ENCODE peak calls at places on chromosomes 11 and 22, in four cellular contexts. P is Peyer's patch, S is upper lobe of left lung, X is GM10248. M is an unnamed sample.

GRCh38 chr22:23523746-23524145 is 56.3 kb downstream of the IGLL1 start:
- DNase-seq in S (no peak), P (no peak), X (no peak), M (no peak)

GRCh38 chr11:18804621-18805020 is 13.0 kb upstream of the PTPN5 start:
- DNase-seq in P (no peak), X (no peak), S (no peak), M (no peak)

GRCh38 chr11:6228520-6228919 is 5.9 kb downstream of the FHIP1B start:
- DNase-seq in S (no peak), X (no peak), P (no peak), M (no peak)

GRCh38 chr11:129374993-129375721 is 491 bp upstream of the BARX2 start:
- DNase-seq in P (no peak), S (no peak), X (no peak), M (peak; percentile 78)

GRCh38 chr11:113874920-113875413 is 405 bp downstream of the USP28 start:
- DNase-seq in X (no peak), S (no peak), P (peak; percentile 39), M (no peak)

GRCh38 chr11:45560935-45561330 is 104.5 kb downstream of the CHST1 start:
- DNase-seq in X (no peak), S (no peak), P (no peak), M (no peak)

GRCh38 chr22:45071618-45072017 is 61.8 kb upstream of the PHF21B start:
- DNase-seq in X (no peak), P (no peak), S (no peak), M (no peak)

GRCh38 chr11:75352417-75353206 is 1.2 kb upstream of the ARRB1 start:
- DNase-seq in S (peak; percentile 86), X (no peak), P (peak; percentile 59), M (no peak)

GRCh38 chr11:78160557-78160956 is 21.1 kb upstream of the ALG8 start:
- DNase-seq in S (no peak), P (no peak), X (no peak), M (no peak)

DNA sequence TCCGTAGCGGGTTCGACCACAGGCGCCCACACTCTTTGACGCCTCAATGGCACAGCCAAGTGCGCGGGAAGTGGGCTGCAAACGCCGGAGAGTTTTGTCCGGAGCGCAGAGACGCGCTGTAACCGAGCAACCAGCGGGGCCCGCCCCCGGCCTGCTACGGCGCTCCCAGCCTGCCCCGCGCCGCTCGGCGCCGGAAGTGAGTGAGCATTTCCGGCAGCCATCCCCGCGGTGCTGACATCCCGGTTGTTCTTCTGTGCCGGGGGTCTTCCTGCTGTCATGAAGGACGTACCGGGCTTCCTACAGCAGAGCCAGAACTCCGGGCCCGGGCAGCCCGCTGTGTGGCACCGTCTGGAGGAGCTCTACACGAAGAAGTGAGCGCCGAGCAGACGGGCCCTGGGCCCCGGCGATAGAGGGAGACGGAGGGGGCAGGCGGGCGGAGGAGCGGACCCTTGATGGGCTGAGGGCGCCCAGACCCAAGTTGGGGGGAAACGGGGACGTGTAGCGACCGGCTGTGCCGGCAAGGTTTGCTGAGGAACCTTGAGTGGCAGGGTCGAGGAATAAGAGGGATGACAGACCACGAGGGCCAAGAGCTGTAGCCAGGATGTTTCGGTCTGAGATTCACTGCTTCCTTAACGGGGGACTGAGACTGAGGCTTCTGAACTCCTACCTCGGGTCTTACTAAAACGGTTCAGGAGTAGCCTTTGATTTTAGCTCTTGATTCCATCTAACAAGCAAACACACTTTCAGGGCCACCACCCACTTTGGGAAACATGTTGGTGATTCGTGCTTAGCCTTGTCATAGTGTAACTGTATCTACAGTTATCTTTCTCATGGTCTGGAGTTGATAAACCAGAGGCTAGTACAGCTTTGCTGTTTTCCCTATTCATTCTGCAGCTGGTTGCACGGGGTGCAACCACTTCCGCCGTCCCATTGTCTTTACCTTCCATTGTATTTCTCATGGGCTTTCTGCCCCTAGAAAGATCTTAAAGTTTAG is at the start of gene PSMD13:
- DNase-seq in X (peak; percentile 93), S (peak; percentile 89), P (peak; percentile 77), M (peak; percentile 89)
- TF ChIP-seq CTCF in X (no peak), S (no peak), P (no peak), M (peak; percentile 54)

DNA sequence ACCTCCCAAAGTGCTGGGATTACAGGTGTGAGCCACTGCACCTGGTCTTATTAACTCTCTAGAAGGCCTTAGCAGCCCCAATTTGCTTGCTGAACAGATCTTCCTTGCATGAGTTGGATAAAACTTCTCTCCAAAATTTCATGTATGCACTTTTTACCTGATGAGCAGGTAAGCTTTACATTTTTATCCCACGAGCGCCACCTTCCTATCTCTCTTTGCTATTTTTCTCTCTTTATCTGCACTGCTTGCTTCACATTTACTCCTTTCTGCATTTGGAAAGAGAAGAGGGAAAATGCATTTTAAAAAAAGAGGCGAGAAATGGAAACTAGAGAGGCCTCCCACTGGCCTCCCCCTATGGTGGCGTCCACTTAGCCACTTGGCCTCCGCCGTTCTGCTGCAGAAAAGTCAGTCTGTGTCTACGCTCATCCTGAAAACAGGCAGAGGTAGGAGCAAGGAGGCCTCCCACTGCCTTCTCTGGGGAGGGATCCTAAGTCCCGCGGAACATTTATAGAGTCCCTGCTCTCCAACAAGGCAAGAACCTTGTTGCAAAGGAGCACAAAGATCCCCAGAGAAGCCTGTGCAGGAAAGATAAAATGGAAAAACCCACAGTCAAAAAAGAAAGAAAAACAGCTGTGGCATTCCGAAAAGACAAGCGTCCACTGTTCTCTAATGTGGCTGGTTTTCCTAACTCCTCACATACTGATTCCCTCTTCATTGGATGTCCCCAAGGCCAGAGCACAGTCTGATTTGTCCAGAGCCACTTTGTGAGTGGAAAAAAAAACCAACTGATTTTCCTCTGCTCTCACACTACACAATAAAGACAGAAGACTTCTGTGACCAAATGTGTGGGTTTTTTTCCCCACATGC is 62.2 kb upstream of the INCENP start:
- DNase-seq in X (no peak), S (no peak), P (no peak), M (no peak)
- TF ChIP-seq CTCF in X (no peak), S (no peak), P (peak; percentile 51), M (no peak)

GRCh38 chr11:117820071-117820470 is 4.5 kb downstream of the FXYD2 start:
- DNase-seq in P (no peak), X (no peak), S (no peak), M (no peak)

GRCh38 chr11:117817213-117818035 is 7.1 kb downstream of the FXYD2 start:
- DNase-seq in P (peak; percentile 79), S (peak; percentile 84), X (peak; percentile 70), M (peak; percentile 94)

GRCh38 chr11:117819096-117820040 is 5.2 kb downstream of the FXYD2 start:
- DNase-seq in P (no peak), X (peak; percentile 55), S (peak; percentile 46), M (no peak)

GRCh38 chr11:117816846-117817212 is 7.7 kb downstream of the FXYD2 start:
- DNase-seq in P (peak; percentile 38), X (peak; percentile 35), S (no peak), M (no peak)

DNA sequence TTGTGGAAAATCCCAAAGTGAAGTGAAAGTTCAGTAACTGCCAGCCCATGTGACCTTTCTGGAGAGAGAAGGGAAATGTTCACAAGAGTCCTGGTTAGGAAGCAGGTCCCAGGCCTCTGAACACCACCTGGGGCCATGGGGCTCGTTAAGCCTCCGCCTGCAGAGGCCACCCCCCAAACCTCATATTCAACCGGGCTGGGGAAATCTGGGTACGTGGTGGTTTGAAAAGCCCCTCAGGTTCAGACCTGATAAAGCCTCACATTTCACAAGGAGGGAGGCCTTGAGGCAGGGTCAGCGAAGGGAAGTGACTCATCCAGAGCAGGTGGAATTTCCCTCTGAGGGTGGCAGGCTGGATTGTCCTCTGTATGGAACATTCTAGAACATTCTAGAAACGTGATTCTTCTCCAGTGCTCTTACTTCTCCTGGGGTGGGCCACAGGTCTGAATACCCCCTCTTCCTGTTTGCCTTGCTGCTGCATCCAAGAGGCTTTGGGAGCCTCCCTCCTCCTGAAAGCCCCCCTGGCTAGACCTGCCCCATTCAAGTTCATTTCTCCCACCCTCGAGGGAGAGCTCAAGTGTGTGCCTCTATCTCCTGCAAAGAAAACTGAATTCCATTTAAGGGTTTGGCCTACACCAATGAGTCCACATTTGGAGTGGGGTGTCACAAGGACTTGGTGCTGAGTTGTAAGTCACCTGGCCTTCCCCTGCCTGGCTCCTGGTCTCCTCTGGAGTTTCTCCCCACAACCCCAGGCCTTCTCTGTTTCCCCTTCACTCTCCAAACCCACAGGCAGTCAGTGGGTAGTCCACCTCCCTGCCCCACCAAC is 6.3 kb downstream of the FXYD2 start:
- DNase-seq in X (peak; percentile 60), S (no peak), P (no peak), M (no peak)
- TF ChIP-seq CTCF in X (no peak), S (peak; percentile 1), P (no peak), M (peak; percentile 24)

GRCh38 chr22:42623301-42623751 is 8.6 kb upstream of the POLDIP3 start:
- DNase-seq in X (peak; percentile 61), P (peak; percentile 77), S (peak; percentile 51), M (no peak)
- TF ChIP-seq CTCF in X (no peak), P (no peak), S (no peak), M (no peak)

GRCh38 chr22:18068991-18069390 is 8.8 kb upstream of the PEX26 start:
- DNase-seq in P (no peak), X (no peak), S (no peak), M (no peak)

GRCh38 chr22:18071968-18072310 is 5.9 kb upstream of the PEX26 start:
- DNase-seq in S (no peak), X (no peak), P (no peak), M (no peak)

GRCh38 chr22:18070041-18070440 is 7.7 kb upstream of the PEX26 start:
- DNase-seq in S (no peak), X (no peak), P (no peak), M (no peak)

GRCh38 chr22:18068381-18068988 is 9.3 kb upstream of the PEX26 start:
- DNase-seq in P (no peak), X (no peak), S (no peak), M (no peak)

DNA sequence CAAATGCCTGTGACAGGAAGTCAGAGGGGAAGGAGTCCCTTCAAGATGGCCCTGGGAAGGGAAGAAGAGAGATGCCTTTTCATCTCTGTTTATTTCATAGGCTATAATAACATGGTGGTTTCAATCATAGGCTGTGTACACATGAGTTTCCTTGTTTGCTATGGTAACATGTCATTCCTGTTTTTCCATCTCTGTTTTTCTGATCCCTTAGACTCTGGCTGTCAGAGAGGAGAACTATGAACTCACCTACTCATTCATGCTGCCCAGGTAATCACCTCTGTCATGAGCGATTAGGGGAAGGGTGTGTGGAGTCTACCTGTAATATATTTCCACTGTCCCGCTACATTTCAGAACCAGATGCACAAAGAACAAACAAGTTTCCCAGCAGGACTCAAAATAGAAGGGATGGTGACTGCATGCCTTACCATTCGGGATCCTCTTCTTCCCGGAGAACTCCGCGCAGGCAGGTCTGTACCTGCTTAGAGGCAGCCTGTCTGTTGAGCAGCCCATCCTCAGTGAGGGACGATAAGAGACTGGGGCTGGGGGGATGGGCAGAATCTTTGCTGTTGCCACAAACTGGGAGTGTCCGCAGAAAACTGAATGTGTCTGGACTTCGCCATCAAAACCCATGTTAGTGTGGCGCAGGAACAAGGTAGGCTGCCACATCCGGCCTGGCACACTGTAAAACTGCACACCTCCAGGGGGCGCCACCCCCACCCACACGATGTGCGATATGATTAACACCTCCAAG is 7.1 kb upstream of the PEX26 start:
- DNase-seq in P (no peak), X (no peak), S (no peak), M (no peak)
- TF ChIP-seq CTCF in P (peak; percentile 30), X (peak; percentile 23), S (no peak), M (peak; percentile 61)